ENCODE peak calls at places on chromosomes 1 and 21, in seven cellular contexts. O is uterus, J is pancreas, B is fibroblast of lung, V is iPS DF 6.9, M is right atrium auricular region, C is MM.1S. Q is an unnamed sample. For H3K9me3, the result is how much of the 10 kb centered on the place peaks cover.

GRCh38 chr1:209621329-209621728 is 30.9 kb downstream of the LAMB3 start:
- DNase-seq in B (no peak), O (no peak), C (no peak), V (no peak), M (no peak), J (peak), Q (no peak)

GRCh38 chr1:14507227-14507626 is 91.3 kb upstream of the KAZN start:
- DNase-seq in M (no peak), O (no peak), B (peak), C (no peak), J (no peak), V (no peak), Q (no peak)

GRCh38 chr1:202010042-202011015 is at the start of gene ELF3:
- DNase-seq in J (peak), B (no peak), C (peak), O (no peak), V (peak), M (no peak), Q (no peak)

GRCh38 chr1:210303391-210303790 is 25.3 kb upstream of the HHAT start:
- DNase-seq in B (no peak), M (no peak), C (no peak), V (no peak), J (no peak), O (no peak), Q (peak)

GRCh38 chr1:200875416-200875815 is 2.6 kb downstream of the GPR25 start:
- DNase-seq in V (no peak), C (no peak), B (no peak), J (no peak), O (no peak), M (peak), Q (no peak)

GRCh38 chr1:35642472-35642955 is 1.2 kb upstream of the PSMB2 start:
- DNase-seq in C (no peak), M (no peak), J (peak), B (no peak), V (no peak), O (peak), Q (no peak)

GRCh38 chr1:15692121-15692682 is 8.1 kb downstream of the PLEKHM2 start:
- DNase-seq in J (no peak), M (no peak), C (no peak), B (no peak), O (no peak), V (no peak), Q (no peak)

GRCh38 chr1:9058465-9058864 is 11.0 kb downstream of the SLC2A5 start:
- DNase-seq in O (no peak), J (no peak), V (no peak), M (no peak), C (no peak), B (peak), Q (no peak)

GRCh38 chr1:205324781-205325180 is 3.2 kb upstream of the NUAK2 start:
- DNase-seq in C (no peak), B (no peak), V (no peak), J (no peak), M (no peak), O (no peak), Q (no peak)

GRCh38 chr1:162548170-162548569 is 13.4 kb upstream of the UAP1 start:
- DNase-seq in C (no peak), V (no peak), J (no peak), O (peak), B (peak), M (peak), Q (no peak)

GRCh38 chr1:39255212-39255611 is 50.7 kb downstream of the MACF1 start:
- DNase-seq in B (no peak), V (no peak), M (no peak), J (no peak), O (no peak), C (no peak), Q (no peak)

GRCh38 chr21:21029159-21029558 is 30.9 kb downstream of the NCAM2 start:
- DNase-seq in V (no peak), O (no peak), M (no peak), J (no peak), B (peak), C (no peak), Q (no peak)

GRCh38 chr21:36395353-36396111 is 10.3 kb downstream of the CHAF1B start:
- DNase-seq in J (no peak), V (no peak), O (no peak), C (no peak), B (no peak), M (peak), Q (no peak)

GRCh38 chr1:91754348-91754747 is 131.6 kb downstream of the TGFBR3 start:
- DNase-seq in O (no peak), B (peak), J (no peak), V (no peak), C (no peak), M (no peak), Q (peak)

GRCh38 chr1:155313266-155313665 is 4.6 kb downstream of the FDPS start:
- DNase-seq in C (no peak), J (no peak), V (no peak), O (no peak), B (no peak), M (no peak), Q (no peak)

GRCh38 chr1:96370752-96371151 is 350.8 kb upstream of the PTBP2 start:
- DNase-seq in B (peak), M (no peak), J (no peak), O (no peak), C (no peak), V (no peak), Q (no peak)

GRCh38 chr1:65497276-65497830 is 76.9 kb downstream of the LEPR start:
- DNase-seq in B (no peak), J (no peak), V (no peak), C (no peak), M (no peak), O (no peak), Q (no peak)

GRCh38 chr1:195580988-195581387 is 1027.3 kb downstream of the KCNT2 start:
- DNase-seq in M (no peak), B (no peak), C (no peak), O (no peak), J (no peak), V (no peak), Q (no peak)

GRCh38 chr21:14862794-14863720 is 201.7 kb downstream of the NRIP1 start:
- DNase-seq in J (no peak), B (peak), O (no peak), V (no peak), M (no peak), C (peak), Q (no peak)

GRCh38 chr21:27017251-27017650 is 50.4 kb upstream of the ADAMTS5 start:
- DNase-seq in O (no peak), B (no peak), J (no peak), V (no peak), M (no peak), C (no peak), Q (no peak)

GRCh38 chr21:27021801-27022200 is 54.9 kb upstream of the ADAMTS5 start:
- DNase-seq in C (no peak), M (no peak), B (no peak), J (no peak), V (no peak), O (no peak), Q (no peak)

GRCh38 chr21:27024316-27024715 is 57.4 kb upstream of the ADAMTS5 start:
- DNase-seq in M (no peak), V (no peak), J (no peak), O (no peak), B (peak), C (no peak), Q (no peak)

GRCh38 chr21:27023186-27023585 is 56.3 kb upstream of the ADAMTS5 start:
- DNase-seq in B (no peak), C (no peak), O (no peak), J (no peak), V (no peak), M (no peak), Q (no peak)

GRCh38 chr21:27021046-27021445 is 54.2 kb upstream of the ADAMTS5 start:
- DNase-seq in C (no peak), O (no peak), V (no peak), J (no peak), M (no peak), B (no peak), Q (no peak)
- H3K9me3 ChIP-seq in C (under half), O (under half), V (under half), J (under half), M (under half), B (under half), Q (under half)

DNA sequence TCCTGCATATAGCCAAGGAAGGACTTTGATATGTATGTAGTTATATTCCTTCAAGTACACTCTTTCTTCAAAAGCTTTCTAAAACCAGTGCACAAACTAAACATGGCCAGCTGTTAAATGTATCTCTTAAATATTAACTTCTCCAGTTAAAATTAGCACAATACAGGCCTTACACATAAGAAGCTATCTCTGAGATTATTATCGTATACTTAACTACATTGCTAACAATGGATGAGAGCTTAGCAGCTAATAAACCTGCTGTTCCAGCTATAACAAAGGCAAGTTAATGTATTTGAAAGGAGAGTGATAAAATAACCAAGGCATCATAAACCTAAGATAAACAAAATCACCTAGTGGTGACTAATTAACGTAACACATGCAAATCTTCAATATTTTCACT is 274.3 kb upstream of the CHRM3 start:
- DNase-seq in C (no peak), O (no peak), B (no peak), V (no peak), M (no peak), J (no peak), Q (no peak)
- H3K9me3 ChIP-seq in C (under half), O (under half), B (under half), V (under half), M (under half), J (under half), Q (under half)

GRCh38 chr1:152497273-152497672 is 13.3 kb upstream of the LCE5A start:
- DNase-seq in C (peak), M (no peak), V (no peak), B (no peak), O (no peak), J (no peak), Q (peak)
- H3K9me3 ChIP-seq in C (under half), M (under half), V (under half), B (under half), O (under half), J (under half), Q (under half)

DNA sequence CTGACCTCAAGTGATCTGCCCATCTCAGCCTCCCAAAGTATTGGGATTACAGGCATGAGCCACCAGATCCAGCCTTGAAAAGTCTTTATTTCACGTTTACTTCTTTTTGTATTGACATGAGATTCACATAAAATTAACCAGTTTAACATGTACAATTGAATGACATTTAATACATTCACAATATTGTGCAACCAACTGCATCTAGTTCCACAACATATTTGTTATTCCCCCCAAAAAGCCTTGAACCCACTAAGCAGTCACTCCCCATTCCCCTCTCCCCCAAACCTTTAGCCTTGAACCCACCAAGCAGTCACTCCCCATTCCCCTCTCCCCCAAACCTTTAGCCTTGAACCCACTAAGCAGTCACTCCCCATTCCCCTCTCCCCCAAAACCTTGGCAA is 62.0 kb downstream of the ACBD6 start:
- DNase-seq in B (no peak), C (no peak), J (no peak), M (no peak), V (no peak), O (no peak), Q (no peak)
- H3K9me3 ChIP-seq in B (under half), C (under half), J (under half), M (under half), V (under half), O (under half), Q (under half)

GRCh38 chr1:228241259-228241658 is 33.4 kb downstream of the OBSCN start:
- DNase-seq in M (no peak), J (no peak), V (no peak), O (no peak), B (no peak), C (no peak), Q (no peak)

GRCh38 chr1:228238461-228238860 is 30.6 kb downstream of the OBSCN start:
- DNase-seq in C (no peak), V (no peak), B (no peak), J (no peak), O (no peak), M (no peak), Q (no peak)

GRCh38 chr1:228243093-228243492 is 35.2 kb downstream of the OBSCN start:
- DNase-seq in O (no peak), C (no peak), B (no peak), J (no peak), V (no peak), M (no peak), Q (no peak)

GRCh38 chr1:228242313-228242864 is 34.5 kb downstream of the OBSCN start:
- DNase-seq in B (no peak), V (no peak), M (no peak), C (no peak), O (no peak), J (no peak), Q (no peak)

DNA sequence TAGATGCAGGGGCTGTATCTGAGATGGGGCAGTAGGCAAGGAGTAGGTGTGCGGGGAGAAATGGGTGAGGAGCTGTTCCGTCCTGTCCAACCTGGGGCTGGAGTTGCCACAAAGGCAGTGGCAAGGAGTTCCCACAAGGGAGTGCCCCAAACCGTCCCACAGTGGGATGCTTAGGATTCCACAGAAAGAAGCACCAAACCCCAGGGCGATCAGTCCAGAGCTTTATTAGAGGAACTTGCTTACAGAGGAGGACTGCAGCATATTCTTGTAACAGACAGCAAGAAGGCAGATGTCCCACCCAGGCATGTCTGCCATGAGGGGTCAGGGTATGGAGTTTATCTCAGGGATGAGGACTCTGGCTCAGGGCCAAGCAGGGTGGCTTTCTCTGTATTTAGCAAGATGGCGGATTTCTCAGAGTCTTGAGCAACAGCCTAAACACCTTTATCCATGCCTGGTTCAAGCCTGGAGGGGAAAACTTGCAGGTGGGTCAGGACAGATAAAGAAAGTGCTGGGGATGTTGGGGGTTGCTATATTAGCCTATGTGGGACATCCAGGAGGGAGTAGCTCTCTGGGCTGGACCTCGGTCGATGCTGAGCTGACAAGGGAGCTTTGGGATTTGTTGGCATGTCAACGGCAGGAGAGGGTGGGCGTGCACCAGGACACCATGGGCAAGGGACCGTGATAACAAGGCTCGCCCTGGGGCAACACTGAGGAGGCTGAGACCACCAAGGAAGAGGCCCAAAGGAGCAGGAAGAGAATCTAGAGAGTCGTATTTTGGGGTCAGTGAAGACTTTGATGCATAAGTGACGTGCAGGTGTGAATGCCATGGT is 32.8 kb downstream of the OBSCN start:
- DNase-seq in M (no peak), V (no peak), O (no peak), B (no peak), J (no peak), C (no peak), Q (no peak)
- H3K9me3 ChIP-seq in M (under half), V (under half), O (under half), B (under half), J (under half), C (under half), Q (under half)

GRCh38 chr1:152884966-152885624 is 7.0 kb downstream of the SMCP start:
- DNase-seq in J (no peak), V (no peak), B (peak), M (no peak), O (no peak), C (no peak), Q (no peak)

GRCh38 chr1:152886758-152887409 is 8.8 kb downstream of the SMCP start:
- DNase-seq in V (no peak), O (no peak), M (no peak), J (no peak), B (no peak), C (no peak), Q (no peak)

GRCh38 chr1:152886090-152886489 is 8.0 kb downstream of the SMCP start:
- DNase-seq in J (no peak), O (no peak), M (no peak), V (no peak), B (peak), C (no peak), Q (no peak)

GRCh38 chr1:152884506-152884905 is 6.4 kb downstream of the SMCP start:
- DNase-seq in V (no peak), O (no peak), C (no peak), B (no peak), M (no peak), J (no peak), Q (no peak)

DNA sequence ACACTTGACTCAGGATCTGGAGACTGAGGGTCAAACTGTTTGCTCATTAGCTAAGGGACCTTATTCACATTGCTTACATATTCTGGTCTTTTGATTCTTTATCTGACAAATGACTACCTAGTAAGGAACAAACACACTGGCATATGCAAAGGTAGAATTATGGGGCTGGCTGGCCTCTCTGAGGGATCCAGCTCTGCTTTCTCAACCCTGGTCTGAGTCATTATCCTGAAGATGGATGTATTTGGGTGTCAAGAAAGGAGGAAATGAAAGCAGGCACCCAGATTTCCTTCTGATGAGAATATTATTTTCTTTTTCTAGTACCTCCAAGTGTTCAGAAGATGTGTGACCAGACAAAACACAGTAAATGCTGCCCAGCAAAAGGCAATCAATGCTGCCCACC is 6.0 kb downstream of the SMCP start:
- DNase-seq in V (no peak), M (no peak), O (no peak), B (no peak), C (no peak), J (no peak), Q (no peak)
- H3K9me3 ChIP-seq in V (under half), M (under half), O (under half), B (under half), C (under half), J (under half), Q (under half)

GRCh38 chr21:10430007-10430406 is 91.4 kb upstream of the TPTE start:
- DNase-seq in V (no peak), O (no peak), M (no peak), C (no peak), B (no peak), J (no peak), Q (no peak)

GRCh38 chr21:10425856-10426255 is 95.5 kb upstream of the TPTE start:
- DNase-seq in B (no peak), V (no peak), O (no peak), M (no peak), J (no peak), C (no peak), Q (no peak)
- H3K9me3 ChIP-seq in B (under half), V (under half), O (under half), M (under half), J (under half), C (under half), Q (under half)

DNA sequence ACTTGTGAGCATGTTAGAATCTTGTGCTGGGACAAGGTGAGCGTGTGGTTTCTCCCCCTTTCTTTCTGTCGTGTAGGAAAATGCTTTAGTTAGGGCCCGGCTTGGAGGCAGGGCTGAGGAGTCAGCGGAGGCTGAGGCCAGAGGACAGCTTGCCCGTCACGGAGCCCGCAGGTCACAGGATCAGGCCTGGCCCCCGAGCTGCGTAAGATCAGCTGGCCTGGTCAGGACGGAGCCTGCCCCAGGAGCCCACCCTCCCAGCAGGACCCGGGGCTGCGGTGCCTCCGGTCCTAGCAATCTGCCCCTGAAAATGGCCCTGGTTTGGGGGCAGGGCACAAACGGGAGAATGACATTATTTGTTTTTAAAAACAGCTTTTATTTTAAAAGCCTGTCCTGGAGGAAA is 52.0 kb downstream of the PRDM16 start:
- DNase-seq in O (no peak), C (no peak), M (no peak), B (no peak), V (no peak), J (no peak), Q (no peak)
- H3K9me3 ChIP-seq in O (under half), C (under half), M (under half), B (under half), V (under half), J (under half), Q (under half)